ENCODE peak calls at places on chromosome 10, in ten cellular contexts. T is lower lobe of right lung, G is tibial artery, F is cardiac fibroblast, Q is MM.1S, U is AG04450, Y is A549, P is Peyer's patch, C is mucosa of descending colon, B is kidney epithelial cell. W is an unnamed sample.

GRCh38 chr10:5574642-5575131 is 49.9 kb downstream of the CALML3 start:
- DNase-seq in T (peak), G (no peak), F (no peak), Q (no peak), U (no peak), Y (no peak), P (peak), C (peak), B (no peak), W (no peak)

GRCh38 chr10:29773675-29774091 is 138.9 kb upstream of the SVIL start:
- DNase-seq in T (no peak), G (no peak), F (no peak), Q (no peak), U (no peak), Y (no peak), P (no peak), C (no peak), B (no peak), W (no peak)

GRCh38 chr10:16505168-16505567 is 16.5 kb downstream of the C1QL3 start:
- DNase-seq in T (no peak), G (no peak), F (no peak), Q (no peak), U (no peak), Y (no peak), P (no peak), C (no peak), B (no peak), W (no peak)

GRCh38 chr10:79930751-79931150 is 18.2 kb downstream of the SFTPD start:
- DNase-seq in T (no peak), G (no peak), F (no peak), Q (no peak), U (no peak), Y (no peak), P (no peak), C (no peak), B (no peak), W (no peak)

GRCh38 chr10:102615361-102615760 is 28.9 kb upstream of the TRIM8 start:
- DNase-seq in T (peak), G (no peak), F (no peak), Q (no peak), U (no peak), Y (no peak), P (no peak), C (no peak), B (no peak), W (no peak)

GRCh38 chr10:124266468-124267230 is 152.1 kb downstream of the OAT start:
- DNase-seq in T (peak), G (no peak), F (no peak), Q (no peak), U (no peak), Y (no peak), P (peak), C (no peak), B (no peak), W (no peak)

GRCh38 chr10:61923210-61924024 is 21.9 kb downstream of the ARID5B start:
- DNase-seq in T (no peak), G (no peak), F (peak), Q (no peak), U (no peak), Y (no peak), P (no peak), C (no peak), B (no peak), W (no peak)

GRCh38 chr10:17910144-17910789 is 41.5 kb upstream of the SLC39A12 start:
- DNase-seq in T (no peak), G (peak), F (peak), Q (peak), U (peak), Y (peak), P (no peak), C (no peak), B (peak), W (no peak)

GRCh38 chr10:61465807-61466425 is 12.7 kb upstream of the TMEM26 start:
- DNase-seq in T (no peak), G (no peak), F (no peak), Q (no peak), U (no peak), Y (no peak), P (no peak), C (no peak), B (no peak), W (no peak)

GRCh38 chr10:133180192-133180914 is 20.3 kb downstream of the KNDC1 start:
- DNase-seq in T (no peak), G (no peak), F (no peak), Q (no peak), U (no peak), Y (no peak), P (no peak), C (no peak), B (no peak), W (no peak)

GRCh38 chr10:1361411-1362105 is 305.4 kb downstream of the WDR37 start:
- DNase-seq in T (no peak), G (no peak), F (no peak), Q (no peak), U (no peak), Y (no peak), P (no peak), C (no peak), B (no peak), W (no peak)

GRCh38 chr10:24625778-24626177 is 97.9 kb downstream of the ARHGAP21 start:
- DNase-seq in T (no peak), G (no peak), F (no peak), Q (no peak), U (no peak), Y (no peak), P (no peak), C (no peak), B (no peak), W (no peak)

GRCh38 chr10:127923646-127924045 is 16.7 kb downstream of the PTPRE start:
- DNase-seq in T (no peak), G (no peak), F (no peak), Q (no peak), U (no peak), Y (no peak), P (no peak), C (no peak), B (no peak), W (no peak)
- TF ChIP-seq CTCF in T (no peak), G (no peak), F (no peak), Q (no peak), U (no peak), Y (no peak), P (no peak), C (no peak), B (no peak), W (no peak)

DNA sequence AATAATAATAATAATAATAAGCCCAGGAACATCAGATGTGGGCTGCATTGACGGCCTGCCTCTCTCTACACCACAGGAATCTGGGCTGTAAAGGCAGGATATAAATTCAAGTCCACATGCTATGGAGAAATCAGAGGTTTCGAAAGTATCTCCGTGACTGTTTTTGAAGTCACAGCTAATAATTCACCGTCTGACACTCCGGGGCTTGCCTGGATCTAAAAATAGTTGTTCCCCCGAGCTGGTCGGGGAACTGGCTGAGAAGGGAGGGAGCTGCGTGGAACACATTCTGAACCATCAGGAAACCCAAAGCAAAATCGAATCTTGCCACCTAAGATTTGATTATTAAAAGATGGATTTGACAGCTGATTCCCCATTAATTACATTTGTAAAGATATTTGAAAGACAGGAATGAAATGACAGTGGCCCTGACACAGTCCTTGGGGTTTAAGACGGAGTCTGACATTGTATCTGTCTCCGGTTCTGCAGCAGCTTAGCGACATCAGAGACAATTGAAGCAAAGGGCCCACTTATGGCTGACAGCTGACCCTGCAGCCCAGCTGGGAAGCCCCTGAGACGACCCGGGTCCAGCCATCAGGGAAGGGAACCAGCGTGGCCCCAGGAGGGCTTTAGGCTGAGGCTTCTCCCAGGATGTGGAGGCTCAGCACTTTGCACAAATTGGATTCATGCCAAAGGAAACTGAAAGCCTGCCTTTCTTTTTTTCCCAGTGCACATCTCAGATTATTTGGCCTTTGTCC is 35.2 kb downstream of the KLF6 start:
- DNase-seq in T (no peak), G (no peak), F (peak), Q (no peak), U (peak), Y (no peak), P (no peak), C (no peak), B (peak), W (no peak)
- H3K4me3 ChIP-seq in T (peak), G (peak), F (no peak), Q (no peak), U (no peak), Y (no peak), P (peak), C (no peak), B (no peak), W (no peak)

GRCh38 chr10:44056947-44057811 is 327.7 kb downstream of the CXCL12 start:
- DNase-seq in T (no peak), G (no peak), F (no peak), Q (no peak), U (no peak), Y (no peak), P (no peak), C (no peak), B (no peak), W (no peak)

GRCh38 chr10:44053391-44053790 is 331.5 kb downstream of the CXCL12 start:
- DNase-seq in T (no peak), G (no peak), F (no peak), Q (no peak), U (no peak), Y (no peak), P (no peak), C (no peak), B (no peak), W (no peak)

GRCh38 chr10:44058259-44058658 is 326.6 kb downstream of the CXCL12 start:
- DNase-seq in T (no peak), G (no peak), F (no peak), Q (no peak), U (no peak), Y (no peak), P (no peak), C (no peak), B (no peak), W (no peak)

GRCh38 chr10:44054046-44054445 is 330.9 kb downstream of the CXCL12 start:
- DNase-seq in T (no peak), G (no peak), F (no peak), Q (no peak), U (no peak), Y (no peak), P (no peak), C (no peak), B (no peak), W (no peak)

GRCh38 chr10:44056206-44056605 is 328.7 kb downstream of the CXCL12 start:
- DNase-seq in T (no peak), G (no peak), F (no peak), Q (no peak), U (no peak), Y (no peak), P (no peak), C (no peak), B (no peak), W (no peak)
- TF ChIP-seq CTCF in T (no peak), G (no peak), F (no peak), Q (no peak), U (no peak), Y (no peak), P (no peak), C (no peak), B (no peak), W (no peak)

GRCh38 chr10:3192856-3193635 is 20.5 kb upstream of the PITRM1 start:
- DNase-seq in T (no peak), G (peak), F (peak), Q (peak), U (peak), Y (peak), P (no peak), C (peak), B (no peak), W (no peak)
- H3K4me3 ChIP-seq in T (peak), G (peak), F (no peak), Q (no peak), U (peak), Y (peak), P (peak), C (no peak), B (no peak), W (no peak)

W was measured in GM12864.